ENCODE peak calls at places on chromosomes 4 and X, in four cellular contexts. One of them, this sample, is unnamed.

GRCh38 chr4:35883108-35883507 is 361.2 kb downstream of the ARAP2 start:
- DNase-seq in psoas muscle: no peak
- DNase-seq in A549: no peak
- DNase-seq in body of pancreas: no peak
- DNase-seq in this sample: no peak

GRCh38 chr4:128031756-128032384 is 29.2 kb upstream of the LARP1B start:
- DNase-seq in psoas muscle: no peak
- DNase-seq in A549: no peak
- DNase-seq in body of pancreas: no peak
- DNase-seq in this sample: no peak

GRCh38 chr4:67885727-67886126 is 1.9 kb upstream of the TMPRSS11D start:
- DNase-seq in psoas muscle: no peak
- DNase-seq in A549: no peak
- DNase-seq in body of pancreas: no peak
- DNase-seq in this sample: peak; percentile 77

GRCh38 chr4:27828843-27829242 is 968.2 kb downstream of the STIM2 start:
- DNase-seq in psoas muscle: no peak
- DNase-seq in A549: no peak
- DNase-seq in body of pancreas: no peak
- DNase-seq in this sample: no peak

GRCh38 chr4:184457530-184458249 is 16.7 kb downstream of the IRF2 start:
- DNase-seq in psoas muscle: peak; percentile 19
- DNase-seq in A549: no peak
- DNase-seq in body of pancreas: no peak
- DNase-seq in this sample: no peak

GRCh38 chrX:101602077-101602476 is 15.7 kb downstream of the ARMCX6 start:
- DNase-seq in psoas muscle: no peak
- DNase-seq in A549: no peak
- DNase-seq in body of pancreas: no peak
- DNase-seq in this sample: no peak

GRCh38 chrX:20514358-20514757 is 247.6 kb upstream of the RPS6KA3 start:
- DNase-seq in psoas muscle: no peak
- DNase-seq in A549: peak; percentile 25
- DNase-seq in body of pancreas: no peak
- DNase-seq in this sample: no peak

GRCh38 chrX:95063554-95063953 is 1389.5 kb downstream of the FAM133A start:
- DNase-seq in psoas muscle: no peak
- DNase-seq in A549: no peak
- DNase-seq in body of pancreas: no peak
- DNase-seq in this sample: no peak

GRCh38 chrX:63418211-63418610 is 67.1 kb upstream of the SPIN4 start:
- DNase-seq in psoas muscle: no peak
- DNase-seq in A549: no peak
- DNase-seq in body of pancreas: no peak
- DNase-seq in this sample: no peak

GRCh38 chr4:1174941-1175634 is 2.7 kb upstream of the SPON2 start:
- DNase-seq in psoas muscle: no peak
- DNase-seq in A549: no peak
- DNase-seq in body of pancreas: no peak
- DNase-seq in this sample: peak; percentile 62

GRCh38 chr4:7557447-7557846 is 122.7 kb upstream of the PSAPL1 start:
- DNase-seq in psoas muscle: no peak
- DNase-seq in A549: peak; percentile 41
- DNase-seq in body of pancreas: no peak
- DNase-seq in this sample: peak; percentile 24

GRCh38 chr4:19807505-19807904 is 444.2 kb upstream of the SLIT2 start:
- DNase-seq in psoas muscle: no peak
- DNase-seq in A549: no peak
- DNase-seq in body of pancreas: no peak
- DNase-seq in this sample: no peak

GRCh38 chr4:1297456-1298325 is 8.0 kb downstream of the MAEA start:
- DNase-seq in psoas muscle: no peak
- DNase-seq in A549: no peak
- DNase-seq in body of pancreas: no peak
- DNase-seq in this sample: peak; percentile 55

GRCh38 chr4:76377922-76378321 is 43.0 kb downstream of the CCDC158 start:
- DNase-seq in psoas muscle: no peak
- DNase-seq in A549: peak; percentile 15
- DNase-seq in body of pancreas: peak; percentile 51
- DNase-seq in this sample: no peak

GRCh38 chr4:159317203-159317602 is 214.3 kb downstream of the RAPGEF2 start:
- DNase-seq in psoas muscle: no peak
- DNase-seq in A549: no peak
- DNase-seq in body of pancreas: no peak
- DNase-seq in this sample: no peak

GRCh38 chr4:150591284-150591874 is 9.4 kb downstream of the MAB21L2 start:
- DNase-seq in psoas muscle: no peak
- DNase-seq in A549: no peak
- DNase-seq in body of pancreas: no peak
- DNase-seq in this sample: no peak

GRCh38 chr4:4694296-4694772 is 152.5 kb upstream of the STX18 start:
- DNase-seq in psoas muscle: no peak
- DNase-seq in A549: peak; percentile 18
- DNase-seq in body of pancreas: peak; percentile 52
- DNase-seq in this sample: no peak

GRCh38 chr4:149465941-149466340 is 349.7 kb downstream of the IQCM start:
- DNase-seq in psoas muscle: no peak
- DNase-seq in A549: no peak
- DNase-seq in body of pancreas: no peak
- DNase-seq in this sample: no peak

GRCh38 chr4:82567444-82567843 is 5.7 kb upstream of the TMEM150C start:
- DNase-seq in psoas muscle: no peak
- DNase-seq in A549: no peak
- DNase-seq in body of pancreas: no peak
- DNase-seq in this sample: no peak

GRCh38 chrX:100648601-100649417 is 4.8 kb downstream of the SRPX2 start:
- DNase-seq in psoas muscle: peak; percentile 25
- DNase-seq in A549: no peak
- DNase-seq in body of pancreas: no peak
- DNase-seq in this sample: no peak

GRCh38 chr4:6062133-6062532 is 43.9 kb upstream of the C4orf50 start:
- DNase-seq in psoas muscle: no peak
- DNase-seq in A549: no peak
- DNase-seq in body of pancreas: no peak
- DNase-seq in this sample: no peak
- TF ChIP-seq CTCF in psoas muscle: no peak
- TF ChIP-seq CTCF in A549: no peak
- TF ChIP-seq CTCF in body of pancreas: no peak
- TF ChIP-seq CTCF in this sample: no peak

GRCh38 chr4:182642831-182643230 is 274.4 kb downstream of the DCTD start:
- DNase-seq in psoas muscle: no peak
- DNase-seq in A549: peak; percentile 0
- DNase-seq in body of pancreas: no peak
- DNase-seq in this sample: no peak

GRCh38 chr4:182643801-182644311 is 273.3 kb downstream of the DCTD start:
- DNase-seq in psoas muscle: no peak
- DNase-seq in A549: no peak
- DNase-seq in body of pancreas: no peak
- DNase-seq in this sample: no peak

GRCh38 chr4:182645511-182645910 is 271.7 kb downstream of the DCTD start:
- DNase-seq in psoas muscle: no peak
- DNase-seq in A549: no peak
- DNase-seq in body of pancreas: no peak
- DNase-seq in this sample: no peak

GRCh38 chr4:182647901-182648300 is 269.3 kb downstream of the DCTD start:
- DNase-seq in psoas muscle: no peak
- DNase-seq in A549: no peak
- DNase-seq in body of pancreas: no peak
- DNase-seq in this sample: no peak

DNA sequence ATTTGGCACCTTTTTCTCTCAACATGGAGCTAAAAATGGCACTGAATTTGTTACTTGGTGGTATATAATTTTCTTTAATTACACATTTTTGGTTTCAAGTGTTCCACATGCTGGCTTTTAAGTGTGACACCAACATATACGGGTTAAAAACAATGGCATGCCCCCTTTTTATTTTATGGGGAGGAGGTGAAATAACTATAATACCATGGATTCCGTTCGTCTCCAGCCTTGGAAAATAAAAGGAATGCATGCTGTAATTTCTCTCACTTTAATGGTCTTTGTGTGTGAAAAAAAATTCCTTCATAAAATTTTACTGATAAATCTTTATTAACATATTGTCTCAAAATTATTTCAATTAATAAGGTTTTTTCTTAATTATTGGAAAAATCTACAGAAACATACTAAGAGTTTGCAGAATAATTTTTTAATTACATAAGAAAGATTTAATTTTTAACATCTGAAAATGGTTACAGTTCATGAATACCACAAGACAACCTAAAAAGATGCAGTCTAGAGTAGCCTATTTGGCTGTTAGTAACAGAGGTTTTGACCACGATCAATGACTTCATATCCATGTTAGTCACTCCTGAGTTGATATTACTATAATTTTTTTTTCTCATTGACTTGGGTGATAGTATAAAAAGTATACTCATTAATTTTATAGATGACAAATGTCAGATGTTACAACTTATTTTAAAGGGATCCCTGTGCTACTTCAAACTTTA is 272.7 kb downstream of the DCTD start:
- DNase-seq in psoas muscle: no peak
- DNase-seq in A549: no peak
- DNase-seq in body of pancreas: no peak
- DNase-seq in this sample: no peak
- H3K27ac ChIP-seq in psoas muscle: no peak overlapping the region
- H3K27ac ChIP-seq in A549: no peak overlapping the region
- H3K27ac ChIP-seq in body of pancreas: no peak overlapping the region
- H3K27ac ChIP-seq in this sample: no peak overlapping the region

DNA sequence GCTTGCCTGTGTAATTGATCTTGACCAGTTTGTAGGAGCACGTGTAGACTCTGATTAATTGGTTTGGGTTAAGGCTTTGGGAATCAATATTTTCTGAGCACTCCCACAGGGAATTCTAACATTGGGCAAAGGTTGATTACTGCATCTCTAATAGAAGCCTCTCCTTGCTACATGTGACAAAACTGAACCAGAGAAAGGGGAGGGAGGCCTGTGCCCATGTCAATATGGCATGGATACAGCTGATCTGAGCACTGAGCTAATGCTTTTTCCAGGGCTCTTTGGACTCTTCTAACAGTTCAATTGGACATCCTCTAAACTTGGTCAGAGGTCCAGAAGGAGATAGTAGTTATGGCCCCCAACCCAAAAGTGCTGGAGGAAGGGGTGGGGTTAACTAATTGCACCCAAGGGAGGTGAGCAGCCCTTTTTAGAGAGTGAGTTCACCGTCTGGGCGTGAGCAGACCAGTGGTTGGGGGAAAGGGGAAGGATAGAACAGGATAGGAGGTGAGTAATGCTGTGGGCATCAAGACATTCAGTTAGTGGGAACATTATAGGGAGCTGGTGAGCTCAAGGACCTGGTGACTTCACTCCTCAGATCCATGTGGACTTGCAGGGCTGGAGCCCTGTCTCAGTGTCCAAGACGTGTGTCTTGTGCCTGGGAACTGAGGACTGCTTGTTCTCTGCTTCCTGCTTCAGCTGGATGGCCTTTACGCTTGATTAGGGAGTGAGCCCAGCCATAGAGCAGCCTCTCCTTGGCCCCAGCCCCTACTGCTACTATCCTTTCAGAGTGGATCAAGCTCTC is 22.8 kb downstream of the MSN start:
- DNase-seq in psoas muscle: no peak
- DNase-seq in A549: no peak
- DNase-seq in body of pancreas: no peak
- DNase-seq in this sample: no peak
- H3K9me3 ChIP-seq in psoas muscle: no peaks in the 10 kb centered on the region
- H3K9me3 ChIP-seq in A549: no peaks in the 10 kb centered on the region
- H3K9me3 ChIP-seq in body of pancreas: no peaks in the 10 kb centered on the region
- H3K9me3 ChIP-seq in this sample: no peaks in the 10 kb centered on the region

DNA sequence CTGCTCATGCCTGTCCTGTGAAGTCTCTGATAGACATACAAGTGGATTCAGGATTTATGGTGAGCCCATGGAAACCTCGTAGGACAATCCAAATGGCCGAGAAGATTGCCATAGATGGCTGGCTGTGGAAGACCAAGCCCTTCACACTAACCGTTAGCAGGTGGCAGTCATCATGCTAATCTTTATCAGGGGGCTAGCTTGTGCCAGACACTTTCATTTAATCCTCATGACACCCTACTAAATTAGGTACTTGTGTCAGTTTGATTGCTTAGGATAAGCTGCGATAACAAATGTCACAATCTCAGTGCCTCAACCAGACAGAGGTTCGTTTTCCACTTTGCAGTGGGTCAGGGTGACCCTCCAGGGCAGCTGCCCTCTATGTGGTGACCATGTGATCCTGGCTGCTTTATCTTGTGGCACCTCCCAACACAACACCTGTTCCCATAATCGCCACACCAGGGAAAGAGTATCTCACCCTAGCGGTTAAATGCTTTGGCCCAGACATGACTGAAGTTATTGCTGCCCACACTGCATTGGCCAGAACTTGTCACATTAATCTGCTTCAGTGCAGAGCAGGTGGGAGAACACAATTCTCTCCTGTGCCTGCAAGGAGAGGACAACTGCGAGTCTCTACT is 60.8 kb downstream of the REPS2 start:
- DNase-seq in psoas muscle: no peak
- DNase-seq in A549: peak; percentile 10
- DNase-seq in body of pancreas: peak; percentile 28
- DNase-seq in this sample: no peak
- TF ChIP-seq CTCF in psoas muscle: no peak
- TF ChIP-seq CTCF in A549: peak; percentile 14
- TF ChIP-seq CTCF in body of pancreas: peak; percentile 37
- TF ChIP-seq CTCF in this sample: peak; percentile 14

DNA sequence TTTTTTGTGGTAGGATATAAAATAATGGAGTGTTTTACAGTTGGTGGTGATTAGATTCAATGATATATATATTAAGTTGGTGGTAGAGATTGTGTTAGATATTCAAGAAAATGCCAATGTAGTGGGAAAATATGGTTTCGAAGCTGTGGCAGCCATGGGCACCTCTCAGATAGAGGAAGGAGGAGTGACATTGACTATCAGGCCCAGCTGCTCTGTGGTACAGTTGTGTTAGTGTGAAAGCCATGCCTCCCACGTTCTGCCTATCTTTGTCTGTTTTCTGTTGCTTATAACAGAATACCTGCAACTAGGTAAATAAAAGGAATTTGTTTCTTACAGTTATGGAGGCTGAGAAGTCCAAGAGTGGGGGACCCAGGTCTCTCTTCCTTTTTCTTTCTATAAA is 101.9 kb downstream of the ARHGAP10 start:
- DNase-seq in psoas muscle: no peak
- DNase-seq in A549: no peak
- DNase-seq in body of pancreas: no peak
- DNase-seq in this sample: no peak
- H3K27ac ChIP-seq in psoas muscle: peak overlapping the region; percentile 84
- H3K27ac ChIP-seq in A549: no peak overlapping the region
- H3K27ac ChIP-seq in body of pancreas: no peak overlapping the region
- H3K27ac ChIP-seq in this sample: no peak overlapping the region

DNA sequence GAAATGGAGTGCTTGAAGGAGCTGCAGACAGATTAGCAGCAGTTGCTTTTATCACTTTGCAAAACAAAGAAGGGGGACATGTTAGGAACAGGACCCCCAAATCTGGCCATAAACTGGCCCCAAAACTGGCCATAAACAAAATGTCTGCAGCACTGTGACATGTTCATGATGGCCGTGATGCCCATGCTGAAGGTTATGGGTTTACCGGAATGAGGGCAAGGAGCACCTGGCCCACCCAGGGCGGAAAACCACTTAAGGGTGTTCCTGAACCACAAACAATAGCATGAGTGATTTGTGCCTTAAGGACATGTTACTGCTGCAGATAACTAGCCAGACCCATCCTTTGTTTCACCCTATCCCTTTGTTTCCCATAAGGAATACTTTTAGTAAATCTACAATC is 79.6 kb upstream of the GC start:
- DNase-seq in psoas muscle: no peak
- DNase-seq in A549: no peak
- DNase-seq in body of pancreas: no peak
- DNase-seq in this sample: no peak
- H3K9me3 ChIP-seq in psoas muscle: no peaks in the 10 kb centered on the region
- H3K9me3 ChIP-seq in A549: no peaks in the 10 kb centered on the region
- H3K9me3 ChIP-seq in body of pancreas: no peaks in the 10 kb centered on the region
- H3K9me3 ChIP-seq in this sample: peaks cover 9% of the 10 kb centered on the region

This sample was measured in RWPE2.